ENCODE peak calls at places on chromosomes 1 and 21, in ten cellular contexts. P is HepG2; W is caudate nucleus; O is amygdala; E is GM03348; Z is tibial artery; Q is Ammon's horn; A is activated CD8-positive, alpha-beta T cell treated with anti-CD3 and anti-CD28 coated beads for 36 hours; K is HS-27A; U is cardiac septum. T is an unnamed sample.

GRCh38 chr1:67355745-67356424 is 48.2 kb downstream of the IL12RB2 start:
- DNase-seq in P (no peak), W (no peak), O (no peak), E (peak; percentile 77), Z (no peak), Q (no peak), A (no peak), K (no peak), U (no peak), T (no peak)

GRCh38 chr1:241932845-241933244 is 24.7 kb upstream of the BECN2 start:
- DNase-seq in P (no peak), W (no peak), O (no peak), E (no peak), Z (no peak), Q (no peak), A (no peak), K (no peak), U (no peak), T (no peak)

GRCh38 chr21:42465008-42465878 is 30.8 kb downstream of the RSPH1 start:
- DNase-seq in P (no peak), W (no peak), O (no peak), E (no peak), Z (peak; percentile 41), Q (peak; percentile 29), A (no peak), K (no peak), U (peak; percentile 41), T (peak; percentile 46)

GRCh38 chr1:43232071-43232470 is 37.7 kb upstream of the TMEM125 start:
- DNase-seq in P (no peak), W (no peak), O (no peak), E (peak; percentile 87), Z (peak; percentile 69), Q (no peak), A (no peak), K (peak; percentile 77), U (no peak), T (no peak)

GRCh38 chr1:234933475-234933874 is 195.2 kb downstream of the TOMM20 start:
- DNase-seq in P (no peak), W (peak; percentile 16), O (no peak), E (peak; percentile 75), Z (peak; percentile 86), Q (no peak), A (peak; percentile 56), K (no peak), U (peak; percentile 86), T (no peak)

GRCh38 chr1:229318056-229318455 is 24.8 kb downstream of the CCSAP start:
- DNase-seq in P (no peak), W (no peak), O (no peak), E (no peak), Z (no peak), Q (no peak), A (no peak), K (no peak), U (no peak), T (no peak)

GRCh38 chr1:39933956-39934941 is 20.7 kb upstream of the MFSD2A start:
- DNase-seq in P (peak; percentile 86), W (peak; percentile 21), O (no peak), E (peak; percentile 96), Z (peak; percentile 88), Q (peak; percentile 62), A (no peak), K (no peak), U (peak; percentile 84), T (peak; percentile 86)

GRCh38 chr1:150809651-150810050 is 1.6 kb upstream of the CTSK start:
- DNase-seq in P (no peak), W (no peak), O (no peak), E (peak; percentile 89), Z (no peak), Q (no peak), A (no peak), K (peak; percentile 30), U (no peak), T (no peak)

GRCh38 chr21:36584980-36585940 is 105.3 kb upstream of the CLDN14 start:
- DNase-seq in P (no peak), W (no peak), O (no peak), E (no peak), Z (no peak), Q (no peak), A (peak; percentile 47), K (no peak), U (no peak), T (no peak)

GRCh38 chr1:117836069-117836468 is 93.4 kb downstream of the GDAP2 start:
- DNase-seq in P (no peak), W (no peak), O (no peak), E (no peak), Z (no peak), Q (no peak), A (no peak), K (no peak), U (no peak), T (no peak)

GRCh38 chr1:89273324-89273778 is 691 bp upstream of the GBP5 start:
- DNase-seq in P (no peak), W (no peak), O (no peak), E (no peak), Z (no peak), Q (no peak), A (no peak), K (no peak), U (no peak), T (no peak)

GRCh38 chr1:112110031-112110430 is 120.6 kb upstream of the KCND3 start:
- DNase-seq in P (no peak), W (no peak), O (no peak), E (no peak), Z (no peak), Q (peak; percentile 3), A (no peak), K (no peak), U (no peak), T (peak; percentile 30)

GRCh38 chr1:241465673-241466072 is 53.9 kb downstream of the FH start:
- DNase-seq in P (no peak), W (no peak), O (no peak), E (no peak), Z (no peak), Q (no peak), A (no peak), K (no peak), U (no peak), T (no peak)

GRCh38 chr1:210817385-210818275 is 316.3 kb downstream of the KCNH1 start:
- DNase-seq in P (no peak), W (no peak), O (no peak), E (no peak), Z (no peak), Q (no peak), A (no peak), K (no peak), U (no peak), T (no peak)

GRCh38 chr1:168960595-168960994 is 145.9 kb upstream of the ATP1B1 start:
- DNase-seq in P (peak; percentile 4), W (peak; percentile 45), O (no peak), E (no peak), Z (no peak), Q (peak; percentile 88), A (no peak), K (no peak), U (no peak), T (no peak)

GRCh38 chr1:36352141-36352909 is 28.9 kb upstream of the EVA1B start:
- DNase-seq in P (peak; percentile 53), W (no peak), O (no peak), E (peak; percentile 48), Z (no peak), Q (no peak), A (no peak), K (peak; percentile 91), U (no peak), T (peak; percentile 54)

GRCh38 chr1:27971674-27972073 is 11.9 kb downstream of the XKR8 start:
- DNase-seq in P (no peak), W (no peak), O (no peak), E (peak; percentile 41), Z (no peak), Q (peak; percentile 46), A (no peak), K (no peak), U (no peak), T (no peak)

GRCh38 chr1:117093870-117094621 is 27.5 kb downstream of the TRIM45 start:
- DNase-seq in P (no peak), W (peak; percentile 68), O (no peak), E (peak; percentile 36), Z (no peak), Q (peak; percentile 40), A (peak; percentile 63), K (no peak), U (no peak), T (no peak)

GRCh38 chr1:1031659-1032245 is 11.8 kb downstream of the AGRN start:
- DNase-seq in P (no peak), W (no peak), O (no peak), E (no peak), Z (no peak), Q (no peak), A (no peak), K (no peak), U (no peak), T (no peak)

GRCh38 chr1:172107261-172107820 is 266.0 kb downstream of the DNM3 start:
- DNase-seq in P (no peak), W (peak; percentile 1), O (no peak), E (peak; percentile 29), Z (no peak), Q (no peak), A (no peak), K (no peak), U (no peak), T (no peak)

GRCh38 chr21:19523731-19524130 is 1120.1 kb upstream of the TMPRSS15 start:
- DNase-seq in P (no peak), W (no peak), O (no peak), E (no peak), Z (no peak), Q (no peak), A (no peak), K (peak; percentile 29), U (no peak), T (no peak)

GRCh38 chr1:169529068-169529642 is 43.4 kb upstream of the SLC19A2 start:
- DNase-seq in P (no peak), W (no peak), O (no peak), E (peak; percentile 14), Z (no peak), Q (no peak), A (no peak), K (no peak), U (no peak), T (peak; percentile 92)

GRCh38 chr1:207993477-207994445 is 82.8 kb upstream of the CD34 start:
- DNase-seq in P (no peak), W (no peak), O (no peak), E (peak; percentile 52), Z (no peak), Q (no peak), A (no peak), K (no peak), U (no peak), T (no peak)

GRCh38 chr1:65299328-65299727 is 10.0 kb upstream of the DNAJC6 start:
- DNase-seq in P (no peak), W (no peak), O (no peak), E (no peak), Z (no peak), Q (peak; percentile 60), A (no peak), K (no peak), U (no peak), T (no peak)

GRCh38 chr1:167911413-167911812 is 2.5 kb downstream of the ADCY10 start:
- DNase-seq in P (no peak), W (no peak), O (no peak), E (no peak), Z (no peak), Q (no peak), A (no peak), K (no peak), U (no peak), T (no peak)

GRCh38 chr1:93448983-93449805 is 1.3 kb downstream of the FNBP1L start:
- DNase-seq in P (peak; percentile 12), W (peak; percentile 39), O (no peak), E (peak; percentile 57), Z (no peak), Q (no peak), A (no peak), K (no peak), U (no peak), T (peak; percentile 24)

GRCh38 chr1:221201773-221202172 is 322.5 kb downstream of the HLX start:
- DNase-seq in P (no peak), W (no peak), O (no peak), E (no peak), Z (no peak), Q (no peak), A (no peak), K (no peak), U (no peak), T (no peak)

GRCh38 chr1:71641903-71642302 is 561.1 kb upstream of the ZRANB2 start:
- DNase-seq in P (no peak), W (no peak), O (no peak), E (no peak), Z (no peak), Q (no peak), A (no peak), K (no peak), U (no peak), T (no peak)